ENCODE peak calls at places on chromosomes 1 and 21, in nine cellular contexts. G is Karpas-422, D is HCT116, E is body of pancreas, F is mammary epithelial cell, X is heart right ventricle, Q is IMR-90, O is lung, Y is lower lobe of right lung. P is an unnamed sample. For H3K36me3, the result is how much of the 10 kb centered on the place peaks cover.

GRCh38 chr1:219544163-219544846 is 68.6 kb downstream of the ZC3H11B start:
- DNase-seq in E (no peak), F (no peak), D (no peak), Q (no peak), Y (no peak), G (no peak), X (no peak), O (no peak), P (no peak)

GRCh38 chr1:218480691-218481099 is 135.6 kb downstream of the TGFB2 start:
- DNase-seq in O (no peak), G (no peak), D (no peak), X (no peak), E (no peak), Q (peak), Y (no peak), F (peak), P (peak)

GRCh38 chr1:215022723-215023122 is 59.8 kb upstream of the KCNK2 start:
- DNase-seq in O (no peak), Q (peak), F (no peak), E (no peak), Y (no peak), X (no peak), G (no peak), D (no peak), P (no peak)

GRCh38 chr1:43007377-43008105 is 48.9 kb upstream of the SLC2A1 start:
- DNase-seq in F (no peak), Q (no peak), Y (no peak), X (no peak), O (no peak), G (no peak), E (peak), D (no peak), P (no peak)

GRCh38 chr1:192954705-192955265 is 104.4 kb downstream of the UCHL5 start:
- DNase-seq in F (no peak), E (peak), Y (peak), Q (no peak), X (no peak), O (peak), G (no peak), D (no peak), P (no peak)

GRCh38 chr1:236914375-236914774 is 89.9 kb downstream of the MT1HL1 start:
- DNase-seq in O (no peak), D (no peak), Q (no peak), G (no peak), F (no peak), X (no peak), E (no peak), Y (no peak), P (no peak)

GRCh38 chr21:32483293-32483595 is 70.7 kb downstream of the EVA1C start:
- DNase-seq in Q (no peak), O (peak), G (no peak), X (no peak), E (no peak), Y (peak), F (no peak), D (no peak), P (no peak)

GRCh38 chr1:243974451-243975292 is 76.4 kb upstream of the ZBTB18 start:
- DNase-seq in G (no peak), E (no peak), Q (peak), D (no peak), Y (no peak), F (no peak), X (peak), O (no peak), P (no peak)

GRCh38 chr1:30605441-30605920 is 117.9 kb downstream of the MATN1 start:
- DNase-seq in O (no peak), Q (no peak), G (no peak), E (no peak), X (no peak), D (no peak), F (no peak), Y (no peak), P (no peak)

GRCh38 chr21:26457817-26458216 is 115.3 kb downstream of the CYYR1 start:
- DNase-seq in E (no peak), G (no peak), D (no peak), F (no peak), X (no peak), Y (no peak), O (no peak), Q (no peak), P (no peak)

GRCh38 chr1:164702216-164702615 is 143.2 kb downstream of the PBX1 start:
- DNase-seq in G (no peak), Q (peak), O (no peak), E (no peak), D (no peak), Y (no peak), X (no peak), F (no peak), P (no peak)

GRCh38 chr1:39173119-39173994 is 31.1 kb upstream of the MACF1 start:
- DNase-seq in D (no peak), F (no peak), Y (no peak), Q (no peak), E (no peak), X (no peak), O (no peak), G (no peak), P (no peak)

GRCh38 chr1:182650678-182651669 is 33.4 kb downstream of the RGS8 start:
- DNase-seq in E (no peak), G (no peak), D (no peak), O (no peak), Y (no peak), F (no peak), Q (no peak), X (no peak), P (no peak)

GRCh38 chr1:246797597-246797996 is 73.4 kb downstream of the SCCPDH start:
- DNase-seq in X (no peak), F (no peak), G (no peak), D (no peak), E (no peak), O (no peak), Q (no peak), Y (no peak), P (no peak)

GRCh38 chr1:33364578-33364945 is 43.7 kb upstream of the A3GALT2 start:
- DNase-seq in O (no peak), F (no peak), G (no peak), D (no peak), E (no peak), Q (no peak), Y (no peak), X (peak), P (no peak)

GRCh38 chr1:50308883-50309282 is 114.4 kb downstream of the DMRTA2 start:
- DNase-seq in Y (no peak), G (peak), O (no peak), Q (peak), F (peak), E (peak), D (no peak), X (peak), P (no peak)

GRCh38 chr1:66732407-66733166 is 19.7 kb upstream of the DYNLT5 start:
- DNase-seq in O (no peak), Q (peak), X (no peak), G (no peak), E (no peak), D (no peak), Y (no peak), F (peak), P (no peak)

GRCh38 chr1:199123615-199124014 is 484.8 kb downstream of the PTPRC start:
- DNase-seq in D (no peak), G (no peak), E (no peak), X (no peak), O (no peak), Y (no peak), Q (peak), F (peak), P (no peak)

GRCh38 chr1:157833155-157833554 is 8.5 kb downstream of the CD5L start:
- DNase-seq in X (no peak), Q (no peak), F (no peak), Y (no peak), O (no peak), G (no peak), D (no peak), E (no peak), P (no peak)

GRCh38 chr1:8120693-8121260 is 94.7 kb upstream of the ERRFI1 start:
- DNase-seq in F (peak), D (no peak), G (no peak), E (peak), X (no peak), Q (peak), Y (no peak), O (no peak), P (no peak)

GRCh38 chr1:236425031-236425663 is 31.1 kb downstream of the EDARADD start:
- DNase-seq in X (no peak), Q (no peak), O (no peak), F (no peak), E (no peak), Y (no peak), G (no peak), D (no peak), P (no peak)

GRCh38 chr1:18955442-18956188 is 861 bp downstream of the IFFO2 start:
- DNase-seq in X (no peak), D (no peak), O (no peak), E (peak), Y (peak), Q (no peak), F (peak), G (no peak), P (no peak)

GRCh38 chr1:62687421-62687902 is 724 bp downstream of the DOCK7 start:
- DNase-seq in O (peak), D (no peak), G (no peak), E (peak), X (peak), Q (peak), Y (no peak), F (peak), P (no peak)

GRCh38 chr1:36419158-36419557 is 21.4 kb upstream of the LSM10 start:
- DNase-seq in X (no peak), G (no peak), F (no peak), E (no peak), D (no peak), Q (no peak), Y (no peak), O (no peak), P (no peak)

DNA sequence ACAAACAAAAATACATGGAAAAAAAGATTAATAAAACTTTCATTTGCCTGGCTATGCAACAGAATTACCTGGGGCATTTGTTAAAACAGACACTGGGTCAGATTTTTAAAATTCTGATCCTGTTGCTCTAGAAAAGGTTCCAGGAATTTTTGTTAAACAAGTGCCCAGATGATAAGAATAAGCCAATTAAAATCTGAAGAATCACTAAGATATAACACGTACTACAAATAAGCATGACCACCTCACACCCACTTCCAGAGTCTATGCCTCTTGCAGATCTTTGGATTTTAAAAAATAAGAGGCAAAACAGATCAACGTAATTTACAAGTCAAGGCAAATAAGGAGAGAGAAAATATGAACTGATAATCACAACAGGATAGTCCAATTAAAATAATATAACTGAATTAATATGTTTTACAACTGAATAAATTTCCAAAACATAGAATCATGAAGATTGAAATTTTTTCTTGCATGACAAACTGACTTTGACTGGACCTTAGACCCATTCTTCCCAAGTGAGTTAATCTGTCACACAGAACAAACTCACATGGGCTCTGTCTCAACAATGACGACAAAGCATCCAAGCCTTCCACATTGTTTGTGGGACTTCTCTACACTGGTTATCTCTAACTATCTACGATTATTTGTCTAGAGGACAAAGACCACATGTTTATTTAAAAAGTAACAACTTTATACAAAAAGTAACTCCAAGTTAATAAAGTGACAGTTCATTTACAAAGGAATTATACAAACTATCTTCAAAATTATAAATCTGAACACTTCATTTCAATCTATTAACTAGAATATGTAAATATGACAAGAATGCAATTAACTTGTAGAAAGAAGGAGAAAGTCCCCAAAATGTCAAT is 56.9 kb downstream of the COP1 start:
- DNase-seq in E (no peak), D (no peak), G (no peak), Q (no peak), X (no peak), F (no peak), Y (no peak), O (no peak), P (no peak)
- H3K4me3 ChIP-seq in E (no peak), D (no peak), G (no peak), Q (no peak), X (no peak), F (no peak), Y (no peak), O (no peak), P (no peak)

GRCh38 chr21:45277101-45278045 is 10.3 kb downstream of the POFUT2 start:
- DNase-seq in Q (no peak), F (no peak), D (no peak), Y (peak), G (no peak), E (no peak), O (no peak), X (no peak), P (no peak)

GRCh38 chr21:45279446-45280177 is 8.1 kb downstream of the POFUT2 start:
- DNase-seq in E (no peak), Q (no peak), O (no peak), F (no peak), Y (peak), X (no peak), G (no peak), D (no peak), P (no peak)

GRCh38 chr21:45280178-45280821 is 7.4 kb downstream of the POFUT2 start:
- DNase-seq in O (no peak), Q (no peak), D (no peak), E (no peak), X (no peak), Y (peak), G (no peak), F (no peak), P (no peak)

GRCh38 chr21:45278156-45278911 is 9.4 kb downstream of the POFUT2 start:
- DNase-seq in X (no peak), D (no peak), O (no peak), E (no peak), G (no peak), Q (no peak), F (no peak), Y (peak), P (no peak)

DNA sequence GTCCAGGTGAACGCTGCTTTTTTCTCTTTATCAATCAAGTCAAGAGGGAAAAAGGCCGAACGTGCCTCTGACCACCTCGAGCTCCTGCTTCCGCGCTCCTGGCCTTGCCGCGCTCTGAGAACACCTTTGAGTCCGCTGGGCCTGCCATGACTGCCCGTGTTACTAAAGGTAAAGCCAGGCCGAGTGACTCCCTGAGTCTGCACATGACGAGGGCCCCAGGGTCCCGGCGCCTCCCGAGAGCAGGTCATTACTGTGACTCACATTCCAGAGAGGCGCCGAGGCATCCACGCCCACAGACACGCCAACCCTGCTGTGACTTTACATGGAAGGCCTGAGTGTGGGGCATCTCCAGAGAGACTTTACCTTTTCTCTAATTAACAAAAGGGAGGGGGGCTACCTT is 11.1 kb downstream of the POFUT2 start:
- DNase-seq in G (no peak), D (no peak), X (no peak), O (no peak), F (no peak), Y (peak), Q (no peak), E (no peak), P (no peak)
- H3K36me3 ChIP-seq in G (under half), D (under half), X (half or more), O (under half), F (under half), Y (half or more), Q (half or more), E (under half), P (under half)

DNA sequence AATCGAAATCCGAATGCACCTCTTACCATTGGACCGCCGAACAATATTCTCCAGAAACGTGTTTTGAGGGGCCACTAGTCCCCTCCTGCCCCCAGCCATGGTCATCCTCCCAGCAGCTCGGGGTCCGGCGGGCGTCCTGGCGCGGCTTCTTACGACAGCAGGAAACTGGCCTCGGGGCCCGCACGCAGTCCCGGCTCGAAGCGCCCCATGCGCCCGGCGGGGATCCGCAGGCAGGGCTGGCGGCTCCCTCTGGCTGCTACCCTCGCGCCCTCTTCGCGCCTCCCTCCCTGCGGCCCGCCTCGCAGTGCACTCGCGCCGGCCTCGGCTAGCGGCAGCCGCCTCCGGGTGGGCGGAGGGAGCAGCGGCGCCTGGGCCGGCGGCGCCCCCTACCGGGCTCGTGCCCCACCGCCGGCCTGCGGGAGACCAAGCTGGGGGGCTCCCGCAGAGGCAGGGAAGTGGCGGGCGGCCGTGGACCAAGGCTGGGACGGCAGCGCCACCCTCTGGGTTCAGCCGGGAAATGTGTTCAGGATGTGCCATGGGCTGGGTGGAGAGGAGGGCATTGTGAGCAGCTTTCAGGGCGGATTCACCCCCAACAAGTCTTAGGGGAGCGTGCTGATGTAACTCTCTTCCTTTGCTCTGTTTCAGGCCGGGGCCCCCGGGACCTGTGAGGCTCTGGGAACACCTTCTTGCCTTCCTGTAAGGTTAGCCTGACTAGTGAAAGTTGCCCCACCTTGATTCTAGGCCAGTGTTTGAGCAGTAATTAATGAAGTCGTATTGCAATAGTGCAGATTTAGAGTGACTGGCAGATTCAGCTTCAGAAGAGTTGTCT is at the start of gene KCNH1:
- DNase-seq in G (peak), X (peak), O (peak), F (peak), Y (peak), D (peak), E (peak), Q (peak), P (peak)
- H3K4me3 ChIP-seq in G (no peak), X (peak), O (no peak), F (peak), Y (peak), D (no peak), E (peak), Q (peak), P (peak)

GRCh38 chr1:160405331-160405877 is 5.0 kb downstream of the VANGL2 start:
- DNase-seq in X (no peak), O (no peak), Q (no peak), F (no peak), Y (no peak), E (no peak), G (no peak), D (no peak), P (no peak)
- H3K36me3 ChIP-seq in X (under half), O (under half), Q (under half), F (under half), Y (under half), E (under half), G (under half), D (under half), P (under half)

GRCh38 chr1:28812669-28813468 is 899 bp downstream of the OPRD1 start:
- DNase-seq in E (no peak), Y (no peak), O (no peak), D (no peak), X (no peak), F (no peak), G (no peak), Q (no peak), P (no peak)
- H3K4me3 ChIP-seq in E (no peak), Y (no peak), O (no peak), D (no peak), X (no peak), F (no peak), G (no peak), Q (no peak), P (no peak)

DNA sequence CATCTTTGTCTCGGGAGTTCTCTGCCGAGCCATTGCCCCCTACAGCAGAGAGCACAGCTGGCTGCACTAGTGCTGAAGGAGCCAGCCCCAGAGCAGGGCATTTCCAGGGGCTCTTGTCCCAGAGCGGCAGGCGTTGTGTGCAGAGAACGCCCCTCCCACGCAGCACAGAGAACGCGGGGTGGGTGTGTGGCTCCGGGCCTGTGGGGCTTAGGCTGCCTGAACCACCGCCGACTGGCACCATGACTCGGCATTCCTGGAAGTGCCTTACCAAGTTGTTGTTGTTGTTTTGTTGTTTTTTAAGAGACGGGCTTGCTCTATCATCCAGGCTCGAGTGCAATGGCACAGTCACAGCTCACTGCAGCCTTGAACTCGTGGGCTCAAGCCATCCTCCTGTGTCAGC is 15.8 kb upstream of the DIP2A start:
- DNase-seq in G (no peak), Y (peak), E (no peak), X (no peak), D (no peak), Q (no peak), F (no peak), O (no peak), P (no peak)
- H3K36me3 ChIP-seq in G (under half), Y (half or more), E (under half), X (half or more), D (under half), Q (under half), F (under half), O (under half), P (under half)

GRCh38 chr1:150807257-150807637 is 813 bp downstream of the CTSK start:
- DNase-seq in G (no peak), Q (no peak), E (no peak), F (no peak), Y (no peak), X (no peak), O (no peak), D (no peak), P (no peak)
- H3K4me3 ChIP-seq in G (no peak), Q (no peak), E (no peak), F (no peak), Y (peak), X (peak), O (no peak), D (no peak), P (no peak)

GRCh38 chr21:46245213-46245915 is 16.8 kb upstream of the LSS start:
- DNase-seq in D (no peak), G (no peak), O (no peak), X (no peak), F (no peak), Y (no peak), Q (no peak), E (no peak), P (no peak)

GRCh38 chr21:46243865-46244490 is 15.4 kb upstream of the LSS start:
- DNase-seq in F (no peak), O (no peak), D (no peak), Y (no peak), E (no peak), Q (no peak), X (no peak), G (no peak), P (no peak)

GRCh38 chr21:46244602-46245001 is 16.0 kb upstream of the LSS start:
- DNase-seq in G (no peak), Q (no peak), D (no peak), E (no peak), X (no peak), O (no peak), F (no peak), Y (no peak), P (no peak)

GRCh38 chr21:46246345-46246744 is 17.8 kb upstream of the LSS start:
- DNase-seq in D (no peak), G (no peak), Y (no peak), Q (no peak), E (no peak), O (no peak), X (no peak), F (no peak), P (no peak)

DNA sequence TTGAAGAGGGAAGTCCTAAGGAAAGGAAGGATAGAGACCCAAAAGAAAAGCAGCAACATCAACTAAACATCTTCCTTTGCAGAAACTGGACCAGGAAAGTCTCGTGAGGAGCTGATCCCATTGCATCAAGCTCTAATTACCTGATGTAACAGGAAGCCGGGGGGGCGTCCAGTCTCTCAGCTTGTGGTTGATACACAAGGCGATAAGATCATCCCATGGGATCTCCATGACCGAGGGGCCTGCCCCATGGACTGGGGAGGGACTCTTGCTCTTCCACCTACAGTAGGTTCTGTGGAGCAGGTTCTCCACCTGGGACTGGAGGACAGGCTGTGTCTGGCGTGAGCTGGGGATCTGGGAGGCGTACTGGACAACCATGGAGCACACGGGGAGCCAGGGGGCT is 14.8 kb upstream of the LSS start:
- DNase-seq in X (no peak), O (no peak), D (no peak), Y (no peak), E (no peak), F (no peak), G (no peak), Q (no peak), P (no peak)
- H3K36me3 ChIP-seq in X (half or more), O (half or more), D (half or more), Y (half or more), E (under half), F (under half), G (half or more), Q (half or more), P (under half)